ENCODE peak calls at places on chromosomes 3 and 15, in seven cellular contexts. L is stimulated activated CD8-positive, alpha-beta memory T cell treated with anti-CD3 and anti-CD28 coated beads, Interleukin-12 subunit alpha, Interleukin-12 subunit beta, amount 100 ng/mL, for 4 hours; O is AG09309; A is stimulated activated CD4-positive, alpha-beta T cell treated with anti-CD3 and anti-CD28 coated beads, Interleukin-1b, Interleukin-23, amount 100 ng/mL, for 48 hours; F is GM20000; C is NCI-H774; Z is Kasumi-1. X is an unnamed sample.

GRCh38 chr15:41024141-41024540 is 70.9 kb downstream of the CHAC1 start:
- DNase-seq in L (no peak), O (peak), A (no peak), F (no peak), C (no peak), Z (no peak), X (no peak)

GRCh38 chr3:50971487-50971924 is 296.8 kb downstream of the DOCK3 start:
- DNase-seq in L (peak), O (no peak), A (peak), F (peak), C (peak), Z (peak), X (peak)

GRCh38 chr15:99974246-99974645 is 241.0 kb upstream of the LYSMD4 start:
- DNase-seq in L (no peak), O (no peak), A (no peak), F (no peak), C (no peak), Z (no peak), X (no peak)

GRCh38 chr3:134682196-134682880 is 31.5 kb upstream of the KY start:
- DNase-seq in L (no peak), O (peak), A (no peak), F (no peak), C (no peak), Z (no peak), X (no peak)

GRCh38 chr3:124552224-124552623 is 178.0 kb upstream of the UMPS start:
- DNase-seq in L (no peak), O (no peak), A (no peak), F (no peak), C (no peak), Z (no peak), X (no peak)

GRCh38 chr3:188153498-188153948 is 434 bp upstream of the LPP start:
- DNase-seq in L (peak), O (peak), A (peak), F (no peak), C (peak), Z (peak), X (peak)

GRCh38 chr3:66082679-66083078 is 44.0 kb upstream of the MAGI1 start:
- DNase-seq in L (no peak), O (no peak), A (no peak), F (no peak), C (no peak), Z (no peak), X (no peak)

GRCh38 chr3:113063126-113063894 is 72.5 kb downstream of the GTPBP8 start:
- DNase-seq in L (no peak), O (no peak), A (no peak), F (no peak), C (no peak), Z (no peak), X (no peak)

GRCh38 chr15:101498076-101498730 is 8.7 kb upstream of the PCSK6 start:
- DNase-seq in L (no peak), O (no peak), A (no peak), F (no peak), C (no peak), Z (no peak), X (no peak)

GRCh38 chr15:101615414-101615985 is 36.7 kb downstream of the TM2D3 start:
- DNase-seq in L (no peak), O (peak), A (no peak), F (no peak), C (no peak), Z (no peak), X (no peak)

GRCh38 chr15:101445562-101446526 is 43.7 kb downstream of the PCSK6 start:
- DNase-seq in L (no peak), O (no peak), A (no peak), F (no peak), C (no peak), Z (peak), X (peak)

GRCh38 chr15:25858952-25859760 is 4.0 kb downstream of the ATP10A start:
- DNase-seq in L (no peak), O (no peak), A (no peak), F (no peak), C (no peak), Z (no peak), X (no peak)

GRCh38 chr15:90441011-90441410 is 53.0 kb downstream of the IQGAP1 start:
- DNase-seq in L (no peak), O (no peak), A (no peak), F (no peak), C (no peak), Z (no peak), X (no peak)

GRCh38 chr15:96171271-96171739 is 159.2 kb upstream of the NR2F2 start:
- DNase-seq in L (no peak), O (no peak), A (no peak), F (no peak), C (no peak), Z (no peak), X (no peak)

GRCh38 chr3:95341314-95341713 is 1278.5 kb downstream of the NSUN3 start:
- DNase-seq in L (no peak), O (no peak), A (no peak), F (no peak), C (peak), Z (no peak), X (no peak)

GRCh38 chr15:74792227-74793016 is 10.5 kb downstream of the CSK start:
- DNase-seq in L (no peak), O (no peak), A (no peak), F (no peak), C (no peak), Z (no peak), X (no peak)

GRCh38 chr3:17320266-17320665 is 422.2 kb downstream of the TBC1D5 start:
- DNase-seq in L (no peak), O (peak), A (no peak), F (no peak), C (no peak), Z (no peak), X (no peak)

GRCh38 chr15:91655891-91656290 is 197.6 kb upstream of the SLCO3A1 start:
- DNase-seq in L (no peak), O (no peak), A (no peak), F (no peak), C (no peak), Z (no peak), X (no peak)

GRCh38 chr15:59632714-59633113 is 21.1 kb downstream of the GCNT3 start:
- DNase-seq in L (no peak), O (no peak), A (no peak), F (no peak), C (no peak), Z (peak), X (no peak)

GRCh38 chr3:33732394-33732793 is 14.3 kb upstream of the CLASP2 start:
- DNase-seq in L (no peak), O (no peak), A (peak), F (no peak), C (no peak), Z (no peak), X (no peak)

GRCh38 chr3:39937315-39937714 is 127.9 kb downstream of the MYRIP start:
- DNase-seq in L (no peak), O (no peak), A (no peak), F (no peak), C (no peak), Z (no peak), X (no peak)

GRCh38 chr15:60471314-60471713 is 7.6 kb downstream of the ICE2 start:
- DNase-seq in L (no peak), O (no peak), A (no peak), F (no peak), C (no peak), Z (no peak), X (no peak)

GRCh38 chr3:152232679-152233078 is 36.0 kb upstream of the MBNL1 start:
- DNase-seq in L (no peak), O (no peak), A (no peak), F (no peak), C (no peak), Z (no peak), X (no peak)

GRCh38 chr15:64898406-64898805 is 13.3 kb upstream of the ANKDD1A start:
- DNase-seq in L (no peak), O (no peak), A (no peak), F (no peak), C (no peak), Z (no peak), X (no peak)

GRCh38 chr3:193822492-193823220 is 229.6 kb downstream of the OPA1 start:
- DNase-seq in L (no peak), O (no peak), A (no peak), F (no peak), C (no peak), Z (no peak), X (no peak)